ENCODE peak calls at places on chromosomes 11 and 22, in four cellular contexts. S, M, L and P are unnamed samples.

GRCh38 chr11:124900464-124900863 is 2.8 kb upstream of the ROBO4 start:
- DNase-seq in S (no peak), M (peak), L (no peak), P (peak)

GRCh38 chr11:15665368-15665871 is 550.7 kb downstream of the INSC start:
- DNase-seq in S (no peak), M (peak), L (no peak), P (peak)

GRCh38 chr11:61639816-61640443 is 40.3 kb upstream of the DAGLA start:
- DNase-seq in S (no peak), M (peak), L (no peak), P (peak)

GRCh38 chr11:119481021-119481666 is 58.2 kb upstream of the THY1 start:
- DNase-seq in S (peak), M (peak), L (peak), P (peak)

GRCh38 chr11:117176186-117176585 is 2.4 kb upstream of the SIDT2 start:
- DNase-seq in S (no peak), M (no peak), L (no peak), P (no peak)

GRCh38 chr11:87290304-87290922 is 252.7 kb downstream of the TMEM135 start:
- DNase-seq in S (peak), M (peak), L (no peak), P (peak)

GRCh38 chr22:42269407-42270177 is 861 bp downstream of the TCF20 start:
- DNase-seq in S (peak), M (peak), L (peak), P (peak)

GRCh38 chr11:3984896-3985295 is 109.7 kb upstream of the RRM1 start:
- DNase-seq in S (peak), M (no peak), L (no peak), P (no peak)

GRCh38 chr11:73656985-73657384 is 10.6 kb downstream of the PLEKHB1 start:
- DNase-seq in S (no peak), M (no peak), L (no peak), P (no peak)

GRCh38 chr11:69352715-69353325 is 58.9 kb downstream of the MYEOV start:
- DNase-seq in S (peak), M (peak), L (no peak), P (peak)

GRCh38 chr11:3197044-3197715 is 21.4 kb downstream of the MRGPRG start:
- DNase-seq in S (no peak), M (no peak), L (no peak), P (no peak)

GRCh38 chr11:122649133-122649532 is 6.4 kb upstream of the UBASH3B start:
- DNase-seq in S (peak), M (no peak), L (no peak), P (no peak)

GRCh38 chr22:49323751-49324415 is 503.8 kb downstream of the BRD1 start:
- DNase-seq in S (no peak), M (no peak), L (no peak), P (no peak)